ENCODE peak calls at places on chromosome 12, in four cellular contexts. One of them, this sample, is unnamed.

GRCh38 chr12:26116829-26117228 is 8.0 kb downstream of the BHLHE41 start:
- DNase-seq in fibroblast of lung: no peak
- DNase-seq in A549: no peak
- DNase-seq in PC-9: no peak
- DNase-seq in this sample: peak; percentile 50

GRCh38 chr12:66409195-66409871 is 107.0 kb downstream of the HELB start:
- DNase-seq in fibroblast of lung: peak; percentile 81
- DNase-seq in A549: no peak
- DNase-seq in PC-9: no peak
- DNase-seq in this sample: peak; percentile 41

GRCh38 chr12:24759155-24759554 is 189.7 kb downstream of the BCAT1 start:
- DNase-seq in fibroblast of lung: no peak
- DNase-seq in A549: no peak
- DNase-seq in PC-9: no peak
- DNase-seq in this sample: peak; percentile 58

GRCh38 chr12:125038976-125039625 is 26.1 kb upstream of the AACS start:
- DNase-seq in fibroblast of lung: no peak
- DNase-seq in A549: no peak
- DNase-seq in PC-9: no peak
- DNase-seq in this sample: no peak

GRCh38 chr12:101051901-101052550 is 158.0 kb downstream of the SLC5A8 start:
- DNase-seq in fibroblast of lung: peak; percentile 74
- DNase-seq in A549: peak; percentile 48
- DNase-seq in PC-9: no peak
- DNase-seq in this sample: peak; percentile 60

GRCh38 chr12:45379261-45379660 is 163.4 kb downstream of the ANO6 start:
- DNase-seq in fibroblast of lung: peak; percentile 61
- DNase-seq in A549: no peak
- DNase-seq in PC-9: no peak
- DNase-seq in this sample: peak; percentile 68

GRCh38 chr12:114659084-114659483 is 24.9 kb downstream of the TBX3 start:
- DNase-seq in fibroblast of lung: no peak
- DNase-seq in A549: no peak
- DNase-seq in PC-9: no peak
- DNase-seq in this sample: no peak

GRCh38 chr12:131608740-131609665 is 101.9 kb upstream of the SFSWAP start:
- DNase-seq in fibroblast of lung: peak; percentile 24
- DNase-seq in A549: peak; percentile 79
- DNase-seq in PC-9: no peak
- DNase-seq in this sample: peak; percentile 23

GRCh38 chr12:130702966-130703732 is 12.9 kb downstream of the RIMBP2 start:
- DNase-seq in fibroblast of lung: no peak
- DNase-seq in A549: no peak
- DNase-seq in PC-9: no peak
- DNase-seq in this sample: no peak

GRCh38 chr12:75923964-75924666 is 107.5 kb downstream of the PHLDA1 start:
- DNase-seq in fibroblast of lung: peak; percentile 38
- DNase-seq in A549: no peak
- DNase-seq in PC-9: no peak
- DNase-seq in this sample: no peak

GRCh38 chr12:19088576-19088975 is 41.0 kb upstream of the PLEKHA5 start:
- DNase-seq in fibroblast of lung: no peak
- DNase-seq in A549: no peak
- DNase-seq in PC-9: no peak
- DNase-seq in this sample: no peak

GRCh38 chr12:46269429-46270241 is 792 bp upstream of the SLC38A1 start:
- DNase-seq in fibroblast of lung: no peak
- DNase-seq in A549: peak; percentile 52
- DNase-seq in PC-9: peak; percentile 67
- DNase-seq in this sample: peak; percentile 66

GRCh38 chr12:49622501-49623141 is 740 bp upstream of the PRPF40B start:
- DNase-seq in fibroblast of lung: no peak
- DNase-seq in A549: peak; percentile 60
- DNase-seq in PC-9: peak; percentile 39
- DNase-seq in this sample: peak; percentile 48

DNA sequence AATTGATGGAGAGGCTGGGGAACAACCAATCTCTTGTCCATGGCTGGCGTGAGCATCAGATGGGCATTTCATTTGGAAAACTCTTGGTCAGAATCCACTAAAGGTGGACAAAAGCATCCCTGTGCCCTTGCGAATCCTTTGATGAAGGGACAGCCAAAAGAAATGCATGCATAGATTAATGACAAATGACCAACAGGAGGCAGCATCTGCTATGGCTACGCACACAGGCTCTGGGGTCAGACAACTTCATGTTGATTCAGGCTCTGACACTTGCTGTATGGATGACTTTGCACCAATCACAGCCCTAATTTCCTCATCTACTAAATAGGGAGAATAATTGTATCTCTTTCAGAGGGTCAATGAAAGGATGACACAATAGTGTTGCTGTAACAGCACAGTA is 117.5 kb downstream of the ASCL4 start:
- DNase-seq in fibroblast of lung: peak; percentile 3
- DNase-seq in A549: no peak
- DNase-seq in PC-9: no peak
- DNase-seq in this sample: no peak
- TF ChIP-seq CTCF in fibroblast of lung: peak; percentile 25
- TF ChIP-seq CTCF in A549: no peak
- TF ChIP-seq CTCF in PC-9: peak; percentile 21
- TF ChIP-seq CTCF in this sample: peak; percentile 41

GRCh38 chr12:4270670-4271432 is 2.7 kb upstream of the CCND2 start:
- DNase-seq in fibroblast of lung: peak; percentile 37
- DNase-seq in A549: no peak
- DNase-seq in PC-9: no peak
- DNase-seq in this sample: no peak
- H3K4me2 ChIP-seq in fibroblast of lung: peak overlapping the region; percentile 32
- H3K4me2 ChIP-seq in A549: peak overlapping the region; percentile 78
- H3K4me2 ChIP-seq in PC-9: no peak overlapping the region
- H3K4me2 ChIP-seq in this sample: peak overlapping the region; percentile 68

GRCh38 chr12:64621257-64621942 is 11.1 kb downstream of the RASSF3 start:
- DNase-seq in fibroblast of lung: peak; percentile 79
- DNase-seq in A549: no peak
- DNase-seq in PC-9: no peak
- DNase-seq in this sample: peak; percentile 25
- H3K4me1 ChIP-seq in fibroblast of lung: peaks cover 15% of the 10 kb centered on the region
- H3K4me1 ChIP-seq in A549: peaks cover 59% of the 10 kb centered on the region
- H3K4me1 ChIP-seq in PC-9: peaks cover 59% of the 10 kb centered on the region
- H3K4me1 ChIP-seq in this sample: peaks cover 19% of the 10 kb centered on the region

GRCh38 chr12:13135336-13136178 is 32.1 kb upstream of the GSG1 start:
- DNase-seq in fibroblast of lung: peak; percentile 92
- DNase-seq in A549: no peak
- DNase-seq in PC-9: peak; percentile 99
- DNase-seq in this sample: peak; percentile 96
- TF ChIP-seq CTCF in fibroblast of lung: peak; percentile 43
- TF ChIP-seq CTCF in A549: no peak
- TF ChIP-seq CTCF in PC-9: peak; percentile 32
- TF ChIP-seq CTCF in this sample: peak; percentile 42

DNA sequence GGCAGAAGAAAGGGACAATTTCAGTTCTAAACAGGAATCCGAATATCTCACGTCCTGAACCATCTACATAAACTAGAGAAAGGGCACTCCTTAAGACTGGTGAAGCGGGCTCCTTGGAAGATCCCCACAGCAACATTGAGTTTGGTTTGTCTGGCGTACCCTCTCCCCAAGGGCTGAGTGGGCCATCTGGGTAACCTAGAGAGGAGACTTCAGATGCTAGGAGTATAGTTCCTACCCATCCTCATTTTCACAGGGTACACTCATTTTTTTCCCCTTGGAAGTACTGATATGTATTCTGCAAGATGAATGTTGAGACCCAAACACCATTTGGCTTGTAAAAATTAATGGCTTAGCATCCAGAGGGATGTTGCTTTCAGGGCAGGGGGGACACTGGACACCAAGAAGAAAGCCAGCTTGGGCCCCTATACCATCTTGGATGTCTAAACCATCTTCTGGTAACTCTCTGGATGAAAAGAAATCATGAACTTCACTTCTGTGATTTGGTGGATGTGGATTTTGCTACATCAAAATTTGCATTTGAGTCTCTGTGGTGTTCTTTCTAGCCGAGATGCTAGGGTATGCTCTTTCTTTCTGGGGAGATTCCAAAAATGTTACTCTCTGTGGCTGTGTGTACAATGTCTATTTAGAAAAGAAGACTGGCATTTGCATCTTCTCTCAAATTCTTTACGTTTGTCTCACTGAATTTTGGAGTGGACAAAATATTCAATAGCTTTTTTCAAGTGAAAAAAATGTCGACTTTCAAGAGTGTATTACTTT is 97.7 kb downstream of the ETV6 start:
- DNase-seq in fibroblast of lung: no peak
- DNase-seq in A549: no peak
- DNase-seq in PC-9: no peak
- DNase-seq in this sample: no peak
- H3K4me2 ChIP-seq in fibroblast of lung: no peak overlapping the region
- H3K4me2 ChIP-seq in A549: peak overlapping the region; percentile 52
- H3K4me2 ChIP-seq in PC-9: no peak overlapping the region
- H3K4me2 ChIP-seq in this sample: peak overlapping the region; percentile 54

GRCh38 chr12:51388826-51389225 is 2.4 kb downstream of the GALNT6 start:
- DNase-seq in fibroblast of lung: peak; percentile 44
- DNase-seq in A549: no peak
- DNase-seq in PC-9: no peak
- DNase-seq in this sample: no peak
- H3K4me1 ChIP-seq in fibroblast of lung: peaks cover 34% of the 10 kb centered on the region
- H3K4me1 ChIP-seq in A549: peaks cover 17% of the 10 kb centered on the region
- H3K4me1 ChIP-seq in PC-9: peaks cover 79% of the 10 kb centered on the region
- H3K4me1 ChIP-seq in this sample: peaks cover 19% of the 10 kb centered on the region

This sample was measured in mammary epithelial cell.